ENCODE peak calls at places on chromosomes 4 and X, in five cellular contexts. One of them, this sample, is unnamed.

GRCh38 chrX:115023139-115023538 is 5.7 kb upstream of the IL13RA2 start:
- DNase-seq in IMR-90: peak
- DNase-seq in uterus: no peak
- DNase-seq in substantia nigra: no peak
- DNase-seq in body of pancreas: no peak
- DNase-seq in this sample: no peak

GRCh38 chrX:41759817-41760216 is 35.8 kb downstream of the GPR82 start:
- DNase-seq in IMR-90: peak
- DNase-seq in uterus: no peak
- DNase-seq in substantia nigra: no peak
- DNase-seq in body of pancreas: no peak
- DNase-seq in this sample: no peak

GRCh38 chr4:173490817-173491518 is 39.1 kb downstream of the HAND2 start:
- DNase-seq in IMR-90: peak
- DNase-seq in uterus: no peak
- DNase-seq in substantia nigra: no peak
- DNase-seq in body of pancreas: peak
- DNase-seq in this sample: no peak

GRCh38 chr4:135371137-135371536 is 1169.5 kb upstream of the PABPC4L start:
- DNase-seq in IMR-90: no peak
- DNase-seq in uterus: no peak
- DNase-seq in substantia nigra: no peak
- DNase-seq in body of pancreas: peak
- DNase-seq in this sample: no peak

GRCh38 chrX:19629541-19629940 is 114.2 kb upstream of the MAP3K15 start:
- DNase-seq in IMR-90: no peak
- DNase-seq in uterus: no peak
- DNase-seq in substantia nigra: no peak
- DNase-seq in body of pancreas: no peak
- DNase-seq in this sample: no peak

GRCh38 chr4:8866828-8867623 is 4.6 kb downstream of the HMX1 start:
- DNase-seq in IMR-90: no peak
- DNase-seq in uterus: no peak
- DNase-seq in substantia nigra: no peak
- DNase-seq in body of pancreas: no peak
- DNase-seq in this sample: no peak

GRCh38 chr4:56570041-56570440 is 64.5 kb downstream of the ARL9 start:
- DNase-seq in IMR-90: peak
- DNase-seq in uterus: no peak
- DNase-seq in substantia nigra: no peak
- DNase-seq in body of pancreas: no peak
- DNase-seq in this sample: no peak

GRCh38 chr4:98352403-98352802 is 91.2 kb downstream of the RAP1GDS1 start:
- DNase-seq in IMR-90: no peak
- DNase-seq in uterus: no peak
- DNase-seq in substantia nigra: no peak
- DNase-seq in body of pancreas: no peak
- DNase-seq in this sample: no peak

GRCh38 chr4:37648084-37648817 is 37.9 kb downstream of the RELL1 start:
- DNase-seq in IMR-90: peak
- DNase-seq in uterus: peak
- DNase-seq in substantia nigra: peak
- DNase-seq in body of pancreas: peak
- DNase-seq in this sample: peak
- H3K27ac ChIP-seq in IMR-90: peak
- H3K27ac ChIP-seq in uterus: peak
- H3K27ac ChIP-seq in substantia nigra: no peak
- H3K27ac ChIP-seq in body of pancreas: no peak
- H3K27ac ChIP-seq in this sample: no peak

DNA sequence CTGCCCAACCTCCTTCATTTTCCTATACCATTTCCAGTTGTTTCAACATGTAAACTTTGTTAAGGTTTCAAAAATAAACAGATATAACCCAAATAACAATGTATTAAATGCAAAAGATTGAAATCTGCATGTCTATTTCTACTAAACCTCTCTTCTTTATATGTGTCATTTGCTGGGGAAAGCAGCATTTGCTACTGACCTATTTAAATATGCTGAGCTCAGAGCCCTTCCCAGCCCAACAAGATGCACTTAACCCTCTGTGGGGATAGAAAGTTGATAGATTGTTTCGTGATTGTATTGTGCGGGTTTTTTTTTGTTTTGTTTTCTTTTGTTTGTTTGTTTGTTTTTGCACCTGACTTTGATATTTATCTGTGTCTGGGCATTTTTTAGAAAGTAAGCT is 139.5 kb downstream of the UCHL1 start:
- DNase-seq in IMR-90: no peak
- DNase-seq in uterus: no peak
- DNase-seq in substantia nigra: no peak
- DNase-seq in body of pancreas: no peak
- DNase-seq in this sample: no peak
- H3K27ac ChIP-seq in IMR-90: no peak
- H3K27ac ChIP-seq in uterus: no peak
- H3K27ac ChIP-seq in substantia nigra: peak
- H3K27ac ChIP-seq in body of pancreas: no peak
- H3K27ac ChIP-seq in this sample: no peak

GRCh38 chr4:27763830-27764525 is 903.3 kb downstream of the STIM2 start:
- DNase-seq in IMR-90: no peak
- DNase-seq in uterus: no peak
- DNase-seq in substantia nigra: no peak
- DNase-seq in body of pancreas: no peak
- DNase-seq in this sample: no peak
- H3K27ac ChIP-seq in IMR-90: no peak
- H3K27ac ChIP-seq in uterus: no peak
- H3K27ac ChIP-seq in substantia nigra: no peak
- H3K27ac ChIP-seq in body of pancreas: no peak
- H3K27ac ChIP-seq in this sample: no peak

GRCh38 chr4:99402765-99403164 is 32.4 kb downstream of the ADH7 start:
- DNase-seq in IMR-90: no peak
- DNase-seq in uterus: no peak
- DNase-seq in substantia nigra: no peak
- DNase-seq in body of pancreas: no peak
- DNase-seq in this sample: no peak

GRCh38 chr4:99403380-99404194 is 31.6 kb downstream of the ADH7 start:
- DNase-seq in IMR-90: peak
- DNase-seq in uterus: no peak
- DNase-seq in substantia nigra: no peak
- DNase-seq in body of pancreas: no peak
- DNase-seq in this sample: no peak

GRCh38 chr4:99405433-99406115 is 29.6 kb downstream of the ADH7 start:
- DNase-seq in IMR-90: peak
- DNase-seq in uterus: peak
- DNase-seq in substantia nigra: peak
- DNase-seq in body of pancreas: peak
- DNase-seq in this sample: peak

GRCh38 chr4:99408346-99408745 is 26.8 kb downstream of the ADH7 start:
- DNase-seq in IMR-90: no peak
- DNase-seq in uterus: no peak
- DNase-seq in substantia nigra: no peak
- DNase-seq in body of pancreas: peak
- DNase-seq in this sample: no peak

DNA sequence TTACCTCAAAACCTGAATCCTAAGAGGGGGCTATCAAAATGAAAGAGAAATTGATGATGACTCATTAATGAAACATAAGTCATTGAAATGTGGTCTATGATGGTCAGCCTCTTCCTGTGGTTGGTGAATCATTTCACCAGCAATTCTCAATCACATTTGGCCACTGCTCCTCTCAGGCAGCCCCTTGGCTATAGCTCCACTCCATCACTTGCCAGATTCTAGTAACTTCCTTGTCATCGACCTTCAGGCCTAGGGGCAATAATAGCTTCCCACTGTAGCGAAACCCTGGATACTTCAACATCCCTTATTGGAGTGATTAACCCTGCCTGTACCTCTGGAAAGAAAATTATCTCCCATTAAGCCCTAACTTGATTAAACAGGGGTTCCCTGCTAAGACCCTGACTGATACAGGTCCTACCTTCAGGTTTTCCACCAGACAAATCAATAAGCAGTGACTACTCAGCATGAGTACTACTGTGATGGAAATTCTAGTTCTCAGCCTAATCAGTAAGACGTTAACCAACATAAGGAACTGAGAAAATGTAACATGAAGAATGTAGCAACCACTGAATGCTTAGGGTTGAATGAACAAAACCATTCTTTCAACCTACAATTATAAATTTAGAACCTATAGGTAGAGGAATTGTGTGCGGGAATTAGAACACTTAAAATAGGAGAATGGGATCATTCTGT is 30.4 kb downstream of the ADH7 start:
- DNase-seq in IMR-90: peak
- DNase-seq in uterus: no peak
- DNase-seq in substantia nigra: no peak
- DNase-seq in body of pancreas: no peak
- DNase-seq in this sample: no peak
- H3K27ac ChIP-seq in IMR-90: peak
- H3K27ac ChIP-seq in uterus: peak
- H3K27ac ChIP-seq in substantia nigra: no peak
- H3K27ac ChIP-seq in body of pancreas: peak
- H3K27ac ChIP-seq in this sample: no peak

GRCh38 chrX:77779695-77780094 is 6.3 kb downstream of the ATRX start:
- DNase-seq in IMR-90: no peak
- DNase-seq in uterus: no peak
- DNase-seq in substantia nigra: no peak
- DNase-seq in body of pancreas: no peak
- DNase-seq in this sample: no peak
- H3K27ac ChIP-seq in IMR-90: no peak
- H3K27ac ChIP-seq in uterus: no peak
- H3K27ac ChIP-seq in substantia nigra: no peak
- H3K27ac ChIP-seq in body of pancreas: no peak
- H3K27ac ChIP-seq in this sample: no peak